ENCODE peak calls at places on chromosomes 4 and X, in eight cellular contexts. O is keratinocyte, F is ELR, G is foreskin fibroblast, J is posterior vena cava, M is NCI-H2171 treated with DMSO at 0.1 percent for 48 hours, X is glutamatergic neuron, E is RWPE1. K is an unnamed sample.

GRCh38 chr4:155342142-155342541 is 34.6 kb downstream of the MAP9 start:
- DNase-seq in M (no peak), O (peak), E (peak), F (peak), X (no peak), G (peak), J (no peak), K (no peak)

GRCh38 chr4:7000421-7001176 is 42.6 kb upstream of the TADA2B start:
- DNase-seq in E (no peak), M (no peak), J (no peak), X (no peak), O (no peak), G (no peak), F (no peak), K (no peak)

GRCh38 chr4:36547383-36547782 is 266.0 kb downstream of the DTHD1 start:
- DNase-seq in M (no peak), X (no peak), O (no peak), E (no peak), J (no peak), F (no peak), G (no peak), K (no peak)

GRCh38 chrX:10741496-10742048 is 121.2 kb upstream of the MID1 start:
- DNase-seq in F (peak), M (no peak), X (no peak), G (peak), J (no peak), E (no peak), O (no peak), K (no peak)

GRCh38 chr4:185524888-185525863 is 10.1 kb downstream of the PDLIM3 start:
- DNase-seq in M (peak), X (peak), F (no peak), J (no peak), O (no peak), E (no peak), G (no peak), K (no peak)

GRCh38 chr4:8745036-8745827 is 126.4 kb downstream of the HMX1 start:
- DNase-seq in O (no peak), M (no peak), F (no peak), G (no peak), E (no peak), J (peak), X (no peak), K (peak)

GRCh38 chrX:100076031-100076430 is 334.0 kb downstream of the PCDH19 start:
- DNase-seq in J (no peak), M (no peak), X (no peak), G (no peak), E (no peak), O (no peak), F (no peak), K (no peak)

GRCh38 chrX:150227873-150228272 is 135.2 kb upstream of the MAMLD1 start:
- DNase-seq in G (no peak), E (no peak), X (no peak), F (no peak), O (no peak), M (peak), J (no peak), K (no peak)

K was measured in cardiac septum.